ENCODE peak calls at places on chromosomes 11 and 22, in nine cellular contexts. One of them, this sample, is unnamed.

GRCh38 chr11:130582994-130583393 is 134.5 kb downstream of the ADAMTS15 start:
- DNase-seq in stimulated activated CD8-positive, alpha-beta memory T cell treated with anti-CD3 and anti-CD28 coated beads, Interleukin-4, amount 100 ng/mL, for 4 hours: no peak
- DNase-seq in dorsolateral prefrontal cortex: no peak
- DNase-seq in RWPE1: no peak
- DNase-seq in ureter: no peak
- DNase-seq in mesenchymal stem cell: no peak
- DNase-seq in GM23248: no peak
- DNase-seq in hypothalamus: no peak
- DNase-seq in CD4-positive, CD25-positive, alpha-beta regulatory T cell: no peak
- DNase-seq in this sample: no peak

GRCh38 chr11:27201454-27202302 is 161.1 kb downstream of the BBOX1 start:
- DNase-seq in stimulated activated CD8-positive, alpha-beta memory T cell treated with anti-CD3 and anti-CD28 coated beads, Interleukin-4, amount 100 ng/mL, for 4 hours: no peak
- DNase-seq in mesenchymal stem cell: peak; percentile 80
- DNase-seq in ureter: peak; percentile 91
- DNase-seq in hypothalamus: no peak
- DNase-seq in CD4-positive, CD25-positive, alpha-beta regulatory T cell: no peak
- DNase-seq in GM23248: peak; percentile 87
- DNase-seq in dorsolateral prefrontal cortex: no peak
- DNase-seq in RWPE1: peak; percentile 82
- DNase-seq in this sample: peak; percentile 59

GRCh38 chr11:120509346-120510053 is 2.0 kb upstream of the GRIK4 start:
- DNase-seq in GM23248: peak; percentile 33
- DNase-seq in ureter: no peak
- DNase-seq in RWPE1: no peak
- DNase-seq in dorsolateral prefrontal cortex: peak; percentile 12
- DNase-seq in hypothalamus: no peak
- DNase-seq in mesenchymal stem cell: no peak
- DNase-seq in CD4-positive, CD25-positive, alpha-beta regulatory T cell: no peak
- DNase-seq in stimulated activated CD8-positive, alpha-beta memory T cell treated with anti-CD3 and anti-CD28 coated beads, Interleukin-4, amount 100 ng/mL, for 4 hours: no peak
- DNase-seq in this sample: no peak

GRCh38 chr11:1780700-1781592 is 17.2 kb upstream of the CTSD start:
- DNase-seq in GM23248: no peak
- DNase-seq in stimulated activated CD8-positive, alpha-beta memory T cell treated with anti-CD3 and anti-CD28 coated beads, Interleukin-4, amount 100 ng/mL, for 4 hours: no peak
- DNase-seq in hypothalamus: no peak
- DNase-seq in RWPE1: no peak
- DNase-seq in dorsolateral prefrontal cortex: peak; percentile 36
- DNase-seq in mesenchymal stem cell: no peak
- DNase-seq in CD4-positive, CD25-positive, alpha-beta regulatory T cell: no peak
- DNase-seq in ureter: peak; percentile 46
- DNase-seq in this sample: no peak

GRCh38 chr11:126547161-126547560 is 191.7 kb downstream of the ST3GAL4 start:
- DNase-seq in GM23248: peak; percentile 87
- DNase-seq in RWPE1: no peak
- DNase-seq in stimulated activated CD8-positive, alpha-beta memory T cell treated with anti-CD3 and anti-CD28 coated beads, Interleukin-4, amount 100 ng/mL, for 4 hours: no peak
- DNase-seq in ureter: no peak
- DNase-seq in hypothalamus: no peak
- DNase-seq in mesenchymal stem cell: peak; percentile 53
- DNase-seq in dorsolateral prefrontal cortex: no peak
- DNase-seq in CD4-positive, CD25-positive, alpha-beta regulatory T cell: no peak
- DNase-seq in this sample: no peak

GRCh38 chr22:22855617-22856308 is 31.9 kb upstream of the IGLL5 start:
- DNase-seq in GM23248: peak; percentile 59
- DNase-seq in hypothalamus: no peak
- DNase-seq in CD4-positive, CD25-positive, alpha-beta regulatory T cell: peak; percentile 29
- DNase-seq in RWPE1: peak; percentile 3
- DNase-seq in dorsolateral prefrontal cortex: no peak
- DNase-seq in stimulated activated CD8-positive, alpha-beta memory T cell treated with anti-CD3 and anti-CD28 coated beads, Interleukin-4, amount 100 ng/mL, for 4 hours: no peak
- DNase-seq in mesenchymal stem cell: no peak
- DNase-seq in ureter: no peak
- DNase-seq in this sample: no peak

GRCh38 chr11:112797653-112798293 is 163.4 kb upstream of the NCAM1 start:
- DNase-seq in ureter: no peak
- DNase-seq in dorsolateral prefrontal cortex: peak; percentile 80
- DNase-seq in RWPE1: no peak
- DNase-seq in stimulated activated CD8-positive, alpha-beta memory T cell treated with anti-CD3 and anti-CD28 coated beads, Interleukin-4, amount 100 ng/mL, for 4 hours: no peak
- DNase-seq in hypothalamus: no peak
- DNase-seq in mesenchymal stem cell: peak; percentile 6
- DNase-seq in GM23248: peak; percentile 63
- DNase-seq in CD4-positive, CD25-positive, alpha-beta regulatory T cell: peak; percentile 4
- DNase-seq in this sample: no peak

GRCh38 chr22:17191163-17191562 is 28.1 kb downstream of the ADA2 start:
- DNase-seq in mesenchymal stem cell: peak; percentile 57
- DNase-seq in hypothalamus: no peak
- DNase-seq in dorsolateral prefrontal cortex: no peak
- DNase-seq in stimulated activated CD8-positive, alpha-beta memory T cell treated with anti-CD3 and anti-CD28 coated beads, Interleukin-4, amount 100 ng/mL, for 4 hours: no peak
- DNase-seq in GM23248: peak; percentile 82
- DNase-seq in ureter: no peak
- DNase-seq in CD4-positive, CD25-positive, alpha-beta regulatory T cell: no peak
- DNase-seq in RWPE1: no peak
- DNase-seq in this sample: no peak

GRCh38 chr11:44561964-44562734 is 3.3 kb upstream of the CD82 start:
- DNase-seq in hypothalamus: no peak
- DNase-seq in stimulated activated CD8-positive, alpha-beta memory T cell treated with anti-CD3 and anti-CD28 coated beads, Interleukin-4, amount 100 ng/mL, for 4 hours: no peak
- DNase-seq in RWPE1: no peak
- DNase-seq in CD4-positive, CD25-positive, alpha-beta regulatory T cell: no peak
- DNase-seq in mesenchymal stem cell: no peak
- DNase-seq in GM23248: no peak
- DNase-seq in dorsolateral prefrontal cortex: no peak
- DNase-seq in ureter: no peak
- DNase-seq in this sample: no peak

GRCh38 chr11:35412285-35412684 is 7.1 kb downstream of the SLC1A2 start:
- DNase-seq in RWPE1: no peak
- DNase-seq in stimulated activated CD8-positive, alpha-beta memory T cell treated with anti-CD3 and anti-CD28 coated beads, Interleukin-4, amount 100 ng/mL, for 4 hours: no peak
- DNase-seq in ureter: no peak
- DNase-seq in GM23248: peak; percentile 39
- DNase-seq in CD4-positive, CD25-positive, alpha-beta regulatory T cell: no peak
- DNase-seq in mesenchymal stem cell: peak; percentile 35
- DNase-seq in dorsolateral prefrontal cortex: no peak
- DNase-seq in hypothalamus: no peak
- DNase-seq in this sample: no peak

GRCh38 chr22:26170795-26171194 is 1.5 kb downstream of the SEZ6L start:
- DNase-seq in stimulated activated CD8-positive, alpha-beta memory T cell treated with anti-CD3 and anti-CD28 coated beads, Interleukin-4, amount 100 ng/mL, for 4 hours: no peak
- DNase-seq in GM23248: peak; percentile 10
- DNase-seq in CD4-positive, CD25-positive, alpha-beta regulatory T cell: no peak
- DNase-seq in RWPE1: peak; percentile 2
- DNase-seq in dorsolateral prefrontal cortex: peak; percentile 60
- DNase-seq in hypothalamus: peak; percentile 11
- DNase-seq in ureter: no peak
- DNase-seq in mesenchymal stem cell: no peak
- DNase-seq in this sample: no peak